ENCODE peak calls at places on chromosomes 4 and X, in seven cellular contexts. J is foreskin fibroblast; G is stimulated activated naive CD8-positive, alpha-beta T cell treated with anti-CD3 and anti-CD28 coated beads, Interleukin-15, amount 100 ng/mL, for 72 hours; O is frontal cortex; X is progenitor cell of endocrine pancreas; F is nucleus accumbens; C is left kidney. N is an unnamed sample.

GRCh38 chr4:95867919-95868318 is 28.0 kb downstream of the PDHA2 start:
- DNase-seq in O (no peak), F (no peak), X (no peak), J (no peak), C (peak), G (no peak), N (peak)

GRCh38 chr4:47011189-47011518 is 17.8 kb upstream of the GABRA4 start:
- DNase-seq in X (no peak), F (no peak), C (no peak), O (no peak), G (no peak), J (no peak), N (no peak)

GRCh38 chr4:119525771-119526712 is 102.6 kb downstream of the PDE5A start:
- DNase-seq in C (no peak), J (peak), F (no peak), O (no peak), X (no peak), G (no peak), N (no peak)

GRCh38 chr4:95129708-95130343 is 372.1 kb downstream of the BMPR1B start:
- DNase-seq in J (peak), F (no peak), O (peak), G (no peak), C (peak), X (no peak), N (no peak)

GRCh38 chr4:124713213-124713592 is 671 bp upstream of the ANKRD50 start:
- DNase-seq in F (peak), O (peak), J (peak), C (peak), G (peak), X (peak), N (peak)

GRCh38 chr4:103498161-103499070 is 221.4 kb downstream of the TACR3 start:
- DNase-seq in G (no peak), X (no peak), O (no peak), C (no peak), J (peak), F (peak), N (no peak)

GRCh38 chr4:1058198-1058996 is 47.0 kb downstream of the FGFRL1 start:
- DNase-seq in X (no peak), J (no peak), O (no peak), F (peak), G (no peak), C (no peak), N (no peak)

GRCh38 chr4:80184053-80184790 is 13.1 kb upstream of the PRDM8 start:
- DNase-seq in O (peak), J (peak), C (peak), X (peak), F (peak), G (peak), N (peak)

GRCh38 chrX:49209434-49210251 is 9.7 kb upstream of the SYP start:
- DNase-seq in C (peak), X (no peak), J (peak), F (peak), O (no peak), G (peak), N (no peak)

GRCh38 chr4:113591982-113592381 is 169.6 kb downstream of the CAMK2D start:
- DNase-seq in F (no peak), G (no peak), O (no peak), C (no peak), J (no peak), X (no peak), N (no peak)

GRCh38 chr4:28557755-28558154 is 1697.1 kb downstream of the STIM2 start:
- DNase-seq in O (no peak), C (no peak), G (no peak), F (no peak), J (peak), X (no peak), N (no peak)

GRCh38 chrX:23317799-23318724 is 16.6 kb upstream of the PTCHD1 start:
- DNase-seq in J (no peak), C (peak), X (peak), F (peak), G (peak), O (no peak), N (no peak)

GRCh38 chr4:150962245-150962644 is 52.8 kb downstream of the LRBA start:
- DNase-seq in F (no peak), G (no peak), J (no peak), C (no peak), O (no peak), X (no peak), N (no peak)

GRCh38 chr4:18636001-18636680 is 614.6 kb upstream of the LCORL start:
- DNase-seq in O (no peak), C (peak), J (no peak), G (no peak), X (no peak), F (no peak), N (no peak)

GRCh38 chr4:99179626-99180025 is 35.5 kb upstream of the ADH4 start:
- DNase-seq in G (no peak), J (peak), F (no peak), X (no peak), C (no peak), O (no peak), N (no peak)

N was measured in NCI-H1930.